ENCODE peak calls at places on chromosome 16, in eight cellular contexts. W is stomach; J is left ventricle myocardium inferior; M is CD8-positive, alpha-beta T cell; N is ascending aorta; F is sigmoid colon; X is upper lobe of left lung; K is substantia nigra. C is an unnamed sample.

GRCh38 chr16:81798311-81799137 is 19.4 kb downstream of the PLCG2 start:
- DNase-seq in W (no peak), M (no peak), F (no peak), N (no peak), K (no peak), X (no peak), J (no peak), C (no peak)

GRCh38 chr16:58026139-58026704 is 668 bp downstream of the MMP15 start:
- DNase-seq in F (peak), M (no peak), K (no peak), W (peak), J (peak), N (no peak), X (peak), C (no peak)

GRCh38 chr16:28898266-28898665 is 20.0 kb downstream of the ATP2A1 start:
- DNase-seq in X (no peak), F (no peak), J (no peak), K (no peak), W (no peak), N (no peak), M (no peak), C (no peak)

GRCh38 chr16:19068237-19068815 is 912 bp downstream of the COQ7 start:
- DNase-seq in X (no peak), N (peak), W (no peak), J (no peak), M (no peak), K (no peak), F (no peak), C (no peak)

GRCh38 chr16:55651841-55652824 is 3.7 kb upstream of the SLC6A2 start:
- DNase-seq in M (no peak), J (no peak), F (no peak), K (no peak), N (no peak), X (no peak), W (no peak), C (no peak)

GRCh38 chr16:14501331-14502255 is 128.5 kb downstream of the PARN start:
- DNase-seq in X (peak), K (peak), N (peak), J (peak), M (no peak), W (peak), F (peak), C (peak)

GRCh38 chr16:58421529-58421928 is 29.3 kb downstream of the GINS3 start:
- DNase-seq in W (no peak), F (no peak), J (peak), X (no peak), M (no peak), K (no peak), N (no peak), C (no peak)

GRCh38 chr16:12341423-12341822 is 364.9 kb downstream of the SNX29 start:
- DNase-seq in J (no peak), M (no peak), N (no peak), F (no peak), K (no peak), X (no peak), W (no peak), C (no peak)

GRCh38 chr16:52050418-52050817 is 496.5 kb downstream of the TOX3 start:
- DNase-seq in M (no peak), J (no peak), F (no peak), X (no peak), N (no peak), W (no peak), K (no peak), C (no peak)

GRCh38 chr16:35602116-35602515 is 2142.7 kb downstream of the TP53TG3F start:
- DNase-seq in W (no peak), N (no peak), F (no peak), K (no peak), M (no peak), X (no peak), J (no peak), C (no peak)

GRCh38 chr16:13940397-13940933 is 20.5 kb downstream of the ERCC4 start:
- DNase-seq in F (no peak), N (no peak), M (no peak), X (no peak), W (no peak), J (no peak), K (no peak), C (no peak)

GRCh38 chr16:72847187-72848044 is 200.5 kb downstream of the ZFHX3 start:
- DNase-seq in J (no peak), F (no peak), M (no peak), N (peak), K (no peak), X (no peak), W (no peak), C (no peak)

GRCh38 chr16:26175944-26176343 is 484.2 kb downstream of the HS3ST4 start:
- DNase-seq in W (no peak), X (no peak), M (no peak), N (no peak), J (no peak), K (no peak), F (no peak), C (no peak)

GRCh38 chr16:78353610-78354009 is 254.2 kb downstream of the WWOX start:
- DNase-seq in X (no peak), K (no peak), M (no peak), J (no peak), N (no peak), F (no peak), W (no peak), C (no peak)

GRCh38 chr16:85395207-85395912 is 217.8 kb upstream of the GSE1 start:
- DNase-seq in N (peak), X (peak), F (peak), W (peak), J (peak), K (no peak), M (no peak), C (peak)

GRCh38 chr16:77696149-77696548 is 26.2 kb upstream of the NUDT7 start:
- DNase-seq in W (no peak), J (no peak), N (no peak), X (no peak), K (no peak), F (no peak), M (no peak), C (no peak)

GRCh38 chr16:5615868-5616642 is 518.5 kb upstream of the EEF2KMT start:
- DNase-seq in K (no peak), M (no peak), N (no peak), J (peak), F (peak), W (peak), X (peak), C (no peak)

GRCh38 chr16:85350973-85351372 is 238.7 kb upstream of the CIBAR2 start:
- DNase-seq in J (peak), F (peak), N (peak), W (peak), K (peak), X (no peak), M (no peak), C (peak)

GRCh38 chr16:82603784-82604411 is 22.9 kb upstream of the CDH13 start:
- DNase-seq in M (no peak), X (no peak), W (peak), F (no peak), N (peak), J (peak), K (no peak), C (peak)

GRCh38 chr16:11163761-11164261 is 92.2 kb downstream of the SOCS1 start:
- DNase-seq in F (no peak), X (no peak), N (no peak), K (no peak), W (no peak), M (no peak), J (no peak), C (no peak)

GRCh38 chr16:89006036-89006752 is 29.2 kb upstream of the CBFA2T3 start:
- DNase-seq in N (no peak), M (no peak), X (peak), W (no peak), J (no peak), K (no peak), F (peak), C (peak)

GRCh38 chr16:75801307-75801706 is 75.0 kb upstream of the CPHXL start:
- DNase-seq in M (no peak), K (no peak), N (no peak), W (no peak), J (no peak), X (no peak), F (no peak), C (no peak)

GRCh38 chr16:17408955-17409441 is 61.8 kb downstream of the XYLT1 start:
- DNase-seq in N (no peak), M (no peak), K (no peak), X (no peak), J (no peak), F (no peak), W (no peak), C (no peak)
- H3K27ac ChIP-seq in N (peak), M (no peak), K (no peak), X (no peak), J (no peak), F (peak), W (peak), C (peak)

GRCh38 chr16:1778200-1779179 is 3.9 kb downstream of the SPSB3 start:
- DNase-seq in M (no peak), J (no peak), X (peak), K (no peak), N (no peak), F (no peak), W (no peak), C (no peak)

GRCh38 chr16:1775846-1776671 is 3.1 kb upstream of the MRPS34 start:
- DNase-seq in F (no peak), N (no peak), M (no peak), J (no peak), K (no peak), W (no peak), X (peak), C (no peak)

GRCh38 chr16:1776991-1777374 is 4.0 kb upstream of the MRPS34 start:
- DNase-seq in X (peak), W (no peak), M (no peak), F (no peak), J (no peak), N (no peak), K (no peak), C (no peak)

GRCh38 chr16:1776672-1776955 is 3.7 kb upstream of the MRPS34 start:
- DNase-seq in W (no peak), J (no peak), K (no peak), F (no peak), N (no peak), X (peak), M (no peak), C (no peak)

DNA sequence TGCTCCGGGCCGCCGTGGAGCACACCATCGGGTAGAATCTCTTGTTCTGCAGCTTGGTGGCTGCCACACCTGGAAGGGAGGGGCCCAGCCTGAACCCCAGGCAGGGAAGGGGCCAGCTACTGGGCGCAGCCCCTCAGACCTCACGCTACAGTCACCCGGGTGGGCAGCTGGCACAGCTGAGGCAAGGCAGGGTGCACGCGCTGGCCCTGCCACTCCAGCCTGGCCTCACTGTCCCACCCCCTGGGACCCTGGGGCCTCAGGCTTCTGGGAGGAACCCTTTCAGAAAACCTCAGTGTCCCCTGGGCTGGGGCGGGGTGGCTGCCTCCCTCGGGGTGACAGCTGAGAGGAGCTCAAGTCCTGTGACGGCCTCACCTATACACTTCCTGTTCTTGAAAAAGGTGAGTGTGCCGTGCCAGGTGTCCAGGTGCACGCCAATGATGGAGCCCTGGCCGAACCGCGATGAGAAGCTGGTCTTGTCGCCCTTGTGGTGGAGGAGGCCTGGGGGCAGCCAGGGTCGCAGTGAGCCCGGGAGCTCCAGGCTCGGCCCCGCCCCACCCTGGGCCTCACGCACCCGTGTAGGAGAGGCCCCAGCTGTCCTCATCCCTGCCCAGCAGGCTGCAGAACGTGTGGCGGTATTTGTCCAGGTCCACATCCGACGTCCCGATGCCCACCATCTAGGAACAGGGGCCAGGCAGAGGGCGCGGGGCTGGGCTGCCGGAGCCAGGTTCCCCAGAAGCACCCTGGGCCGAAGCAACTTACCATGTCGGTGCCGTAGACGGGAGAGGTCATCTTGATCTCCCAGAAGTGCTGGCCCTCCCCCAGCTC is 4.7 kb upstream of the MRPS34 start:
- DNase-seq in K (no peak), J (no peak), W (no peak), N (no peak), X (peak), F (no peak), M (no peak), C (no peak)
- H3K27ac ChIP-seq in K (no peak), J (no peak), W (no peak), N (no peak), X (no peak), F (no peak), M (no peak), C (no peak)

GRCh38 chr16:20938426-20938825 is 37.9 kb downstream of the LYRM1 start:
- DNase-seq in M (no peak), F (no peak), N (no peak), X (no peak), J (no peak), K (no peak), W (no peak), C (no peak)
- H3K27ac ChIP-seq in M (no peak), F (no peak), N (no peak), X (no peak), J (no peak), K (no peak), W (no peak), C (no peak)

DNA sequence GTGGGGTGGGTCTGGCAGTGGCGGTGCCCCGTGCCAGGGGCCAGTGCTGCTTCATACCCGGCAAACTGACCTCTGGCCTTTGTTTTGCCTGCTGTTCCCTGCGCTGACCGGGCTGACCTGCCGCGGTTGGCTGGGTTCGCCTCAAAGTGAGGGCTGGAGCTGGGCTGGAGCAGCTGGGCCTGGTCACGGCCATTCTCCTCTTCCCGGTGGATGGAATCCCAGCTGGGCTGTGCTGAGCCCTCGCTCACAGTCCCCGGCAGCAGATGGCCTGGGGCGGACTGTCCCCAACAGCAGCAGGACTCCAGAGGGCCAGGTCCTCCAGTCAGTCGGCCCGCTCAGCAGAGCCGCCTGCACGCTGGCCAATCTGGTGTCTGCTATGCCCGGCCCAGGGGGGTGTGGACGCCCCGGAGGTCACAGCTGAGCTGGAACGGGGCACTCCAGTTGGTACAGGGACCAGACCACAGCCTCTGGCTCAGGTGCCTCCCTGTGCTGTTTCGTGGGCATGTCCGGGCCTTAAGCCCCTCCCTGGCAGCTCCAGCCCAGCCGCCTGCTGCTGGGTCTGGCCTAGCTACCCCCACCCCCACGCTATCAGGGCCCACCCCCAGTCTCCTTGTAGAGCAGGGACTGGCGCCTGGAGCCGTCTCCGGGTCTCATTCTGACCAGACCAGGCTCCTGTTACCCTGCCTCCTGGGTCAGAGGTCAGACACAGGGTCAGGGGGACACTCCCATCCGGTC is 1.3 kb upstream of the WFIKKN1 start:
- DNase-seq in X (peak), M (no peak), F (no peak), K (no peak), J (no peak), N (no peak), W (no peak), C (no peak)
- H3K27ac ChIP-seq in X (peak), M (no peak), F (no peak), K (no peak), J (peak), N (no peak), W (peak), C (no peak)

DNA sequence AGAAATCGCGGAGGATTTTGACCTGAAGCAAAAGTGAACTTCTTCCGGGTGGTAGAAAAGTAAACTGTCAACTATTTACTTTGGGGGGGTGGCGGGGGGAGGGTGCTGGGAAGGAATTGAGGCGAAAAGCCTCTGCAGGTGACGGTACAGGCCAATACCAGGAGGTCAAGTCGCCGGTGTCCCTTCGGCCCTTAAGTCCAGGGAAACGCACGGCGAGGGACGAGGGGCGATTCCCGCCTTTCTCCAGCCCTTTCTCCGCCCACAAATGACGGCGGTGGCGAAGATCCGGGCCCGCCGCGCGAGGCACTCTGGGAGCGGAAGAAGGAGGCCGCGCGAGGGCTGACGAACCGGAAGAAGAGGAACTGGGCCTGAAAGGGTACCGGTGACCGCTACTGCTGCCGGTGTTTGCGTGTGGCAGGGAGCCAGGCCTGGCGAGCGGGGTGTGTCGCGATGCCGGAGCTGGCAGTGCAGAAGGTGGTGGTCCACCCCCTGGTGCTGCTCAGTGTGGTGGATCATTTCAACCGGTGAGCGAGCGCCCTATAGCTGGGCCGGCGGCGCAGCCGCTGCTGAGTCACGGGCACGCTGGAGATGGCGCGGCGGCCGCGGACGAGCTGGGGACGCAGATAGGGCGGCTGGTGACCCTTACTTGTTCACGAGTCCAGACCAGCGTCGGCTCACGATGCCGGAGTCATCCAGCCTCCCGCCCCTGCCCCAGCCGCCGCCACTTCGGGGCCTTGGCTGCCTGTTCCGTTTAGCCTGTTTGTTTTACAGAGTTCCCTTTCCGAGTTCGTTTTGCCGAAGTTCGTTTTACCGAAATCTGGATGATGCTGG is at the start of gene PSMD7:
- DNase-seq in K (peak), X (peak), N (peak), J (peak), W (peak), M (peak), F (peak), C (peak)
- H3K27ac ChIP-seq in K (peak), X (peak), N (peak), J (peak), W (peak), M (peak), F (peak), C (peak)

DNA sequence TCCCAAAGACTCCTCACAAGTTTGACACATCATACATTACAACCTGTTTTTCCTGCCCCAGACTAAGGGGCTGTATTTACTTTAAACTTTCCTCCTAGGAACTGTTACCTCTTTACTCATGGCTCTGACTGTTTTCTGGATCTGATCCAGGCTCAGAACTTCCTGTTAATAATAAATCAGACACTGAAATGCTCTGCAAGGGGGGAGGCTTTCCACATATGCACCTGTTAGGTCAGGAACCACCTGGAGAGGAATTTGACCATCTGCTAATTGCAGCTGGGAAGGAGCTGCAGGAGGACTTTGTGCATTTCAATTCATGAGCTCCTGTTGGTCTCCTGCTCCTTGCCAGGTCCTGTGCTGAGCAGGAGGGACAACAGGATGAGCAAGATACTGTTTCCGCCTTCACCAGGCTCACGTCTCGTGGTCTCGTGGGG is 476.9 kb upstream of the CDH5 start:
- DNase-seq in N (no peak), M (no peak), F (no peak), W (no peak), K (no peak), X (no peak), J (no peak), C (no peak)
- H3K27ac ChIP-seq in N (no peak), M (no peak), F (no peak), W (no peak), K (no peak), X (no peak), J (no peak), C (no peak)

DNA sequence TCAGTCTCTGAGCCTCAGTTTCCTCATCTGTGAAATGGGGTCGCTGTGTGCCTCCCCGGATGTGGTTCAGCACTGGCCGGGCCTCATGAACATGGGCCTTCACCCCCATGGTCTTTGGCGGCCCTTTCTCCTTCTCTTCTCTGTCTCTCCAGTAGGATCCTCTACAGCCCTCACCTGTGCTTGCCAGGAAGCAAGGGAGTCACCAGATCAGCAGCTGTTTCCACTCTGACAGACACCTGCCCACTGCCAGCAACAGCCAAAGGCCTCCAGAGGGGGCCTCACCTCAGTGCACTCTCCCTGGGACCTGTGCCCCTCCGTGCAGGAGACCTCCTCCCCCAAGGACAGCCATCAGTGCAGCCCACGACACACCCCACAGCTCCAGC is 89.4 kb downstream of the C16orf78 start:
- DNase-seq in N (peak), X (no peak), M (no peak), F (peak), W (peak), J (no peak), K (no peak), C (no peak)
- H3K27ac ChIP-seq in N (no peak), X (no peak), M (peak), F (no peak), W (no peak), J (no peak), K (no peak), C (no peak)

DNA sequence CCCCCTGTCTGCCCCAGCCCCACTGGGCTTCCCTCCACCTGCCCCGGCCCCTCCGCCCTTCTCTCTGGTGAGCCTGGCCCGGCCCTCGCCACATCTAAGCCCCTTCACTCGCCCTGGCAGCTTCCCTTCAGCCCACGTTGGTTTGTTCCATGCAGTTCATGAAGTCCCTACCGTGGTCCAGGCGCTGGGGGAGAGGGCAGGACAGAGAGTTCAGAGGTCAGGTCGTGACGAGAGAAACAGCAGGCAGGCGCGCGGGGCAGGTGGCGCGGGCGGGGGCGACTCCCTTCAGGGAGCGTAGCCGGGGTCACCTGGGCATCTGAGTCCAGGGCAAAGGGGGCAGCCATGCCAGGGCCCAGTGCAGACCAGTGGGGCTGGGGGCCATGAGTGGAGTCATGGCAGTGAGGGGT is 8.9 kb upstream of the TEDC2 start:
- DNase-seq in F (no peak), X (no peak), N (no peak), M (no peak), W (no peak), K (no peak), J (no peak), C (no peak)
- H3K27ac ChIP-seq in F (no peak), X (no peak), N (no peak), M (no peak), W (no peak), K (peak), J (no peak), C (no peak)